ENCODE peak calls at places on chromosomes 16 and 17, in five cellular contexts. One of them, this sample, is unnamed. For H3K36me3, the result is how much of the 10 kb centered on the place peaks cover.

GRCh38 chr17:7137182-7137943 is 22.7 kb upstream of the ASGR2 start:
- DNase-seq in tibial artery: peak
- DNase-seq in effector memory CD4-positive, alpha-beta T cell: no peak
- DNase-seq in hepatocyte: no peak
- DNase-seq in tibial nerve: no peak
- DNase-seq in this sample: no peak

GRCh38 chr16:4283939-4284338 is 11.1 kb upstream of the TFAP4 start:
- DNase-seq in hepatocyte: no peak
- DNase-seq in effector memory CD4-positive, alpha-beta T cell: no peak
- DNase-seq in tibial artery: no peak
- DNase-seq in tibial nerve: no peak
- DNase-seq in this sample: no peak

GRCh38 chr17:64200080-64201042 is 62.7 kb downstream of the TEX2 start:
- DNase-seq in tibial nerve: no peak
- DNase-seq in effector memory CD4-positive, alpha-beta T cell: no peak
- DNase-seq in hepatocyte: no peak
- DNase-seq in tibial artery: no peak
- DNase-seq in this sample: no peak

GRCh38 chr16:11423315-11424117 is 78.3 kb downstream of the RMI2 start:
- DNase-seq in tibial artery: no peak
- DNase-seq in tibial nerve: no peak
- DNase-seq in hepatocyte: no peak
- DNase-seq in effector memory CD4-positive, alpha-beta T cell: no peak
- DNase-seq in this sample: peak

GRCh38 chr17:38636054-38636453 is 30.3 kb upstream of the SRCIN1 start:
- DNase-seq in effector memory CD4-positive, alpha-beta T cell: no peak
- DNase-seq in tibial artery: no peak
- DNase-seq in hepatocyte: no peak
- DNase-seq in tibial nerve: no peak
- DNase-seq in this sample: no peak

GRCh38 chr16:48999034-48999433 is 282.6 kb downstream of the CBLN1 start:
- DNase-seq in tibial artery: no peak
- DNase-seq in hepatocyte: peak
- DNase-seq in tibial nerve: no peak
- DNase-seq in effector memory CD4-positive, alpha-beta T cell: no peak
- DNase-seq in this sample: no peak

GRCh38 chr17:15431766-15432165 is 35.7 kb downstream of the CDRT4 start:
- DNase-seq in tibial nerve: no peak
- DNase-seq in effector memory CD4-positive, alpha-beta T cell: no peak
- DNase-seq in hepatocyte: no peak
- DNase-seq in tibial artery: no peak
- DNase-seq in this sample: no peak

GRCh38 chr17:42133461-42134041 is 10.9 kb downstream of the HSPB9 start:
- DNase-seq in tibial artery: no peak
- DNase-seq in effector memory CD4-positive, alpha-beta T cell: no peak
- DNase-seq in tibial nerve: no peak
- DNase-seq in hepatocyte: no peak
- DNase-seq in this sample: peak

GRCh38 chr17:47978324-47978723 is 7.4 kb downstream of the CDK5RAP3 start:
- DNase-seq in tibial nerve: peak
- DNase-seq in hepatocyte: peak
- DNase-seq in effector memory CD4-positive, alpha-beta T cell: no peak
- DNase-seq in tibial artery: no peak
- DNase-seq in this sample: peak

GRCh38 chr16:31061126-31061812 is 12.8 kb downstream of the ZNF668 start:
- DNase-seq in tibial nerve: no peak
- DNase-seq in hepatocyte: peak
- DNase-seq in tibial artery: no peak
- DNase-seq in effector memory CD4-positive, alpha-beta T cell: no peak
- DNase-seq in this sample: no peak

GRCh38 chr17:8747731-8748130 is 3.1 kb upstream of the CCDC42 start:
- DNase-seq in tibial artery: no peak
- DNase-seq in tibial nerve: no peak
- DNase-seq in effector memory CD4-positive, alpha-beta T cell: no peak
- DNase-seq in hepatocyte: no peak
- DNase-seq in this sample: no peak

GRCh38 chr16:59754854-59755253 is 1020.7 kb upstream of the GOT2 start:
- DNase-seq in hepatocyte: no peak
- DNase-seq in tibial artery: no peak
- DNase-seq in effector memory CD4-positive, alpha-beta T cell: no peak
- DNase-seq in tibial nerve: no peak
- DNase-seq in this sample: no peak

GRCh38 chr17:13420294-13421277 is 181.1 kb downstream of the HS3ST3A1 start:
- DNase-seq in effector memory CD4-positive, alpha-beta T cell: no peak
- DNase-seq in tibial artery: no peak
- DNase-seq in hepatocyte: peak
- DNase-seq in tibial nerve: no peak
- DNase-seq in this sample: no peak

GRCh38 chr17:973053-973452 is 6.5 kb downstream of the NXN start:
- DNase-seq in tibial nerve: no peak
- DNase-seq in hepatocyte: no peak
- DNase-seq in tibial artery: no peak
- DNase-seq in effector memory CD4-positive, alpha-beta T cell: no peak
- DNase-seq in this sample: no peak

GRCh38 chr16:21069986-21070385 is 80.7 kb downstream of the DNAH3 start:
- DNase-seq in tibial nerve: no peak
- DNase-seq in effector memory CD4-positive, alpha-beta T cell: no peak
- DNase-seq in tibial artery: no peak
- DNase-seq in hepatocyte: no peak
- DNase-seq in this sample: no peak

GRCh38 chr17:82910041-82910481 is 70.2 kb upstream of the ZNF750 start:
- DNase-seq in hepatocyte: no peak
- DNase-seq in tibial artery: no peak
- DNase-seq in effector memory CD4-positive, alpha-beta T cell: no peak
- DNase-seq in tibial nerve: no peak
- DNase-seq in this sample: no peak

GRCh38 chr16:87698241-87698640 is 67.5 kb downstream of the KLHDC4 start:
- DNase-seq in effector memory CD4-positive, alpha-beta T cell: no peak
- DNase-seq in tibial artery: no peak
- DNase-seq in tibial nerve: no peak
- DNase-seq in hepatocyte: no peak
- DNase-seq in this sample: no peak

GRCh38 chr16:70746040-70746707 is 54.8 kb downstream of the VAC14 start:
- DNase-seq in effector memory CD4-positive, alpha-beta T cell: no peak
- DNase-seq in hepatocyte: peak
- DNase-seq in tibial artery: peak
- DNase-seq in tibial nerve: peak
- DNase-seq in this sample: no peak

GRCh38 chr17:21134559-21134958 is 7.8 kb downstream of the DHRS7B start:
- DNase-seq in tibial artery: no peak
- DNase-seq in tibial nerve: no peak
- DNase-seq in effector memory CD4-positive, alpha-beta T cell: no peak
- DNase-seq in hepatocyte: no peak
- DNase-seq in this sample: no peak

GRCh38 chr17:28811594-28812135 is 30.9 kb downstream of the FAM222B start:
- DNase-seq in tibial nerve: no peak
- DNase-seq in effector memory CD4-positive, alpha-beta T cell: no peak
- DNase-seq in tibial artery: no peak
- DNase-seq in hepatocyte: peak
- DNase-seq in this sample: peak

GRCh38 chr16:10126686-10127085 is 55.5 kb downstream of the GRIN2A start:
- DNase-seq in hepatocyte: no peak
- DNase-seq in tibial nerve: no peak
- DNase-seq in tibial artery: no peak
- DNase-seq in effector memory CD4-positive, alpha-beta T cell: no peak
- DNase-seq in this sample: no peak

GRCh38 chr16:88977028-88977844 is at the start of gene CBFA2T3:
- DNase-seq in hepatocyte: no peak
- DNase-seq in tibial nerve: peak
- DNase-seq in tibial artery: peak
- DNase-seq in effector memory CD4-positive, alpha-beta T cell: no peak
- DNase-seq in this sample: peak

GRCh38 chr16:77221482-77221881 is 22.3 kb downstream of the SYCE1L start:
- DNase-seq in tibial artery: no peak
- DNase-seq in tibial nerve: no peak
- DNase-seq in hepatocyte: no peak
- DNase-seq in effector memory CD4-positive, alpha-beta T cell: no peak
- DNase-seq in this sample: no peak

GRCh38 chr17:40827746-40828453 is 5.5 kb upstream of the KRT10 start:
- DNase-seq in hepatocyte: no peak
- DNase-seq in tibial nerve: peak
- DNase-seq in tibial artery: peak
- DNase-seq in effector memory CD4-positive, alpha-beta T cell: no peak
- DNase-seq in this sample: no peak

GRCh38 chr17:36923814-36924221 is 13.5 kb upstream of the LHX1 start:
- DNase-seq in effector memory CD4-positive, alpha-beta T cell: no peak
- DNase-seq in tibial artery: no peak
- DNase-seq in hepatocyte: no peak
- DNase-seq in tibial nerve: no peak
- DNase-seq in this sample: no peak

GRCh38 chr17:79595956-79596355 is 14.9 kb downstream of the RBFOX3 start:
- DNase-seq in tibial artery: no peak
- DNase-seq in hepatocyte: no peak
- DNase-seq in effector memory CD4-positive, alpha-beta T cell: no peak
- DNase-seq in tibial nerve: no peak
- DNase-seq in this sample: no peak

DNA sequence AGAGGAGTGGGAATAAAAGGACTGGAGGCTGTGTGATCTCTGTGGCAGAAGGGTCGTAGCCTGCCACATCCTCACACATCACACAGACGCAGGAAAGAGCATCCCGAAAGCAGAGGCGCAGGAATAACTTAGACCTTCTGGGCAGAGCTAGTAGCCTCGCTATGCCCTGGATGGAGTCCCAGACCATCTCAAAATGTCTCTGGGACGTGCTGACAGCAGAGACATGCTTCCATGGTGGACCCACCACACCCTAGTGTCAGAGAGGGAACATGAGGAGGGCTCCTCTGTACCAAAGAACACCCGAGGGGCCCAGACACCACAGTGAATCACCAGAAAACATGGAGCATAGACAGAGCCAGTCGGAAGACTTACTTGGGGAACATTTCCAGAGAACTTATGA is 29.6 kb upstream of the FAAP100 start:
- DNase-seq in hepatocyte: no peak
- DNase-seq in tibial artery: no peak
- DNase-seq in effector memory CD4-positive, alpha-beta T cell: no peak
- DNase-seq in tibial nerve: no peak
- DNase-seq in this sample: no peak
- H3K27ac ChIP-seq in hepatocyte: no peak
- H3K27ac ChIP-seq in tibial artery: no peak
- H3K27ac ChIP-seq in effector memory CD4-positive, alpha-beta T cell: no peak
- H3K27ac ChIP-seq in tibial nerve: no peak
- H3K27ac ChIP-seq in this sample: no peak

GRCh38 chr16:27805828-27806351 is 255.9 kb downstream of the KATNIP start:
- DNase-seq in effector memory CD4-positive, alpha-beta T cell: no peak
- DNase-seq in hepatocyte: no peak
- DNase-seq in tibial artery: no peak
- DNase-seq in tibial nerve: no peak
- DNase-seq in this sample: no peak

GRCh38 chr16:27806388-27806787 is 256.4 kb downstream of the KATNIP start:
- DNase-seq in effector memory CD4-positive, alpha-beta T cell: no peak
- DNase-seq in tibial nerve: no peak
- DNase-seq in tibial artery: no peak
- DNase-seq in hepatocyte: no peak
- DNase-seq in this sample: no peak

GRCh38 chr16:27802664-27803450 is 252.9 kb downstream of the KATNIP start:
- DNase-seq in tibial artery: no peak
- DNase-seq in hepatocyte: no peak
- DNase-seq in effector memory CD4-positive, alpha-beta T cell: no peak
- DNase-seq in tibial nerve: no peak
- DNase-seq in this sample: no peak

GRCh38 chr16:27801259-27801945 is 251.5 kb downstream of the KATNIP start:
- DNase-seq in tibial nerve: no peak
- DNase-seq in effector memory CD4-positive, alpha-beta T cell: no peak
- DNase-seq in tibial artery: no peak
- DNase-seq in hepatocyte: no peak
- DNase-seq in this sample: no peak

DNA sequence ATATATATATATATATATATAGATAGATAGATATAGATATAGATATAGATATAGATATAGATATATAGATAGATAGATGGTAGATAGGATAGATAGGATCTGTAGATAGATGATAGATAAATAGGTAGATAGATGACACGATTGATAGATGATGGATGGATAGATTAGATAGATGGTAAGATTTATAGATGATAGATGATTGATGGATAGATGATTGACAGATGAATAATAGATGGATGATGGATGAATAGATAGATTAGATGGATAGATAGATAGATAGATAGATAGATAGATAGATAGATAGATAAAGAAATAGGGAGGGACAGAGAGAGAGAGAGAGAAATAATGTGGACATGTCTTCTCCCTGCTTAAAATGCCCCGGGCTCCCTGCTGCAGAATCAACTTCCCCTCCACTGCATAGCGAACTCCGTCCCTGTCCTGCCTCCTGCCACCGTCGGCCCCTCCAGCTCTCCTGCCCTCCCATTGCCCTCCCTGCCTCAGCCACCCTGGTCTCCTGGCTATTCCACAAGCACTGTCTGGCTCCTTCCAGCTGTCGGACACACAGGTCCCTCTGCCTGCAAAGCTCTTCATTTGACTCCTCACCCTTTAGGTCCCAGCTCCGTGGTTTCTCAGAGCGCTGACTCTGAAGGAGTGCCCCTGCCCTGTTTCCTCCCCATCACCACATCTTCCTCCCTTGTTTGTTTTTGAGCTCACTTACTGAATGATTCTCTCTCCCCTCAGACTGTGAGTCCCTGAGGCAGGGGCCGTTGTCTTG is 254.0 kb downstream of the KATNIP start:
- DNase-seq in effector memory CD4-positive, alpha-beta T cell: no peak
- DNase-seq in tibial nerve: no peak
- DNase-seq in tibial artery: no peak
- DNase-seq in hepatocyte: no peak
- DNase-seq in this sample: no peak
- H3K4me3 ChIP-seq in effector memory CD4-positive, alpha-beta T cell: no peak
- H3K4me3 ChIP-seq in tibial nerve: no peak
- H3K4me3 ChIP-seq in tibial artery: no peak
- H3K4me3 ChIP-seq in hepatocyte: no peak
- H3K4me3 ChIP-seq in this sample: no peak

DNA sequence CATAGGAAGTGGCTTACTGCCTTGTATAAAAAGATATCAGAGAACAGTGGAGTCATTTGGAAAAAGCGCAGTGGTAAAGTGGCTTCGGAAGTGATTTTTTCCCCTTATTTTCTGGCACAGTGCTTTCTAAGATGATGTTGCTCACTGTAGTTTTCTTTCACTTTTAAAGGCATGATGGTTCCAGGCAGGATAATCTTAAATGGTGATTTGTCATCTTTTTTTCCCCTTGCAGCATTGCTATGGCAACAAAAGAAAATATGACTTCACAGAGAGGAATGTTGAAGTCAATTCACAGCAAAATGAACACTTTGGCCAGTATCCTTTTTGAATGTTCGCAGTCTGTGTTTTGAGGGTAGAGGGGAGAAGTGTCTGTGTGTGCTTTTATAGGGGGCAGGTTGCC is 42.5 kb downstream of the GOSR1 start:
- DNase-seq in tibial artery: no peak
- DNase-seq in hepatocyte: peak
- DNase-seq in tibial nerve: no peak
- DNase-seq in effector memory CD4-positive, alpha-beta T cell: no peak
- DNase-seq in this sample: no peak
- H3K36me3 ChIP-seq in tibial artery: under half
- H3K36me3 ChIP-seq in hepatocyte: under half
- H3K36me3 ChIP-seq in tibial nerve: under half
- H3K36me3 ChIP-seq in effector memory CD4-positive, alpha-beta T cell: under half
- H3K36me3 ChIP-seq in this sample: under half

DNA sequence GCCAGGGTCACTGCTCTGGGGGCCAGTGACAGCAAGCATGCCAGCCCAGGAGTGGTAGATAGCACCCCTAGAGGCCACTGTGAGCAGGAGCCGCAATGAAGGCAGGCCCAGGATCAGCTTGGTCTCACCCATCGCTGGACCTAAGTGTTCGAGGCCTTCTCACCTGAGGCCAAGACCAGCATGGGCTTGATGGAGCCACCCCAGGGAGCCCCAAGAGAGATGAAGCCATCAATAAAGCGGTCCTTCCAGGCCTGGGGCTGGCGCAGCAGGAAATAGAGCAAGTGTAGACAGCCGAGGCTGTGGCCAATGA is 1.8 kb downstream of the LCAT start:
- DNase-seq in tibial nerve: no peak
- DNase-seq in effector memory CD4-positive, alpha-beta T cell: no peak
- DNase-seq in tibial artery: peak
- DNase-seq in hepatocyte: peak
- DNase-seq in this sample: peak
- H3K27ac ChIP-seq in tibial nerve: peak
- H3K27ac ChIP-seq in effector memory CD4-positive, alpha-beta T cell: no peak
- H3K27ac ChIP-seq in tibial artery: no peak
- H3K27ac ChIP-seq in hepatocyte: no peak
- H3K27ac ChIP-seq in this sample: no peak

This sample was measured in SJCRH30.